ENCODE peak calls at places on chromosomes 2 and 18, in ten cellular contexts. I is breast epithelium; F is spleen; N is ovary; U is IMR-90; G is effector memory CD4-positive, alpha-beta T cell; D is small intestine; T is SK-N-SH; V is fibroblast of lung; H is adipocyte. S is an unnamed sample. For H3K4me1, the result is how much of the 10 kb centered on the place peaks cover.

GRCh38 chr2:104447831-104448434 is 406.0 kb upstream of the POU3F3 start:
- DNase-seq in I (no peak), F (no peak), N (no peak), U (no peak), G (no peak), D (no peak), T (no peak), V (no peak), H (no peak), S (no peak)

GRCh38 chr2:185618630-185619029 is 120.0 kb upstream of the FSIP2 start:
- DNase-seq in I (no peak), F (no peak), N (no peak), U (no peak), G (no peak), D (no peak), T (no peak), V (peak), H (peak), S (no peak)

GRCh38 chr18:47877892-47878291 is 52.6 kb downstream of the SMAD2 start:
- DNase-seq in I (no peak), F (no peak), N (no peak), U (peak), G (no peak), D (no peak), T (no peak), V (peak), H (peak), S (no peak)

GRCh38 chr18:29271496-29271895 is 1094.6 kb upstream of the CDH2 start:
- DNase-seq in I (no peak), F (no peak), N (no peak), U (peak), G (no peak), D (no peak), T (no peak), V (peak), H (peak), S (no peak)

GRCh38 chr2:14967739-14968138 is 335.2 kb downstream of the LRATD1 start:
- DNase-seq in I (no peak), F (no peak), N (no peak), U (no peak), G (no peak), D (no peak), T (no peak), V (no peak), H (no peak), S (no peak)

GRCh38 chr2:9102861-9103662 is 99.6 kb upstream of the MBOAT2 start:
- DNase-seq in I (no peak), F (no peak), N (peak), U (no peak), G (no peak), D (peak), T (peak), V (peak), H (no peak), S (no peak)

GRCh38 chr2:232438951-232439757 is 16.8 kb upstream of the ALPI start:
- DNase-seq in I (peak), F (peak), N (no peak), U (no peak), G (peak), D (no peak), T (peak), V (no peak), H (peak), S (peak)

GRCh38 chr2:97747716-97748115 is 34.3 kb downstream of the ZAP70 start:
- DNase-seq in I (no peak), F (no peak), N (no peak), U (no peak), G (no peak), D (no peak), T (no peak), V (peak), H (no peak), S (no peak)

GRCh38 chr2:201171259-201171814 is 11.6 kb upstream of the CASP10 start:
- DNase-seq in I (no peak), F (no peak), N (no peak), U (no peak), G (no peak), D (no peak), T (no peak), V (no peak), H (no peak), S (no peak)

GRCh38 chr2:226649871-226650660 is 149.6 kb downstream of the IRS1 start:
- DNase-seq in I (peak), F (peak), N (peak), U (peak), G (peak), D (peak), T (no peak), V (peak), H (peak), S (no peak)

GRCh38 chr18:53790817-53791216 is 433.7 kb downstream of the MBD2 start:
- DNase-seq in I (no peak), F (no peak), N (no peak), U (no peak), G (no peak), D (no peak), T (no peak), V (peak), H (peak), S (no peak)

GRCh38 chr2:181678033-181678586 is 2.2 kb downstream of the NEUROD1 start:
- DNase-seq in I (peak), F (peak), N (no peak), U (peak), G (peak), D (peak), T (no peak), V (peak), H (peak), S (peak)

GRCh38 chr2:121605820-121606733 is 43.2 kb downstream of the CLASP1 start:
- DNase-seq in I (no peak), F (no peak), N (no peak), U (peak), G (no peak), D (no peak), T (peak), V (no peak), H (no peak), S (no peak)

GRCh38 chr2:231395188-231396057 is at the start of gene B3GNT7:
- DNase-seq in I (no peak), F (no peak), N (peak), U (no peak), G (no peak), D (peak), T (peak), V (no peak), H (peak), S (no peak)

GRCh38 chr2:38497670-38498037 is 105.1 kb downstream of the HNRNPLL start:
- DNase-seq in I (no peak), F (no peak), N (no peak), U (no peak), G (no peak), D (no peak), T (no peak), V (no peak), H (no peak), S (no peak)

GRCh38 chr2:235610696-235611257 is 116.9 kb downstream of the AGAP1 start:
- DNase-seq in I (no peak), F (no peak), N (no peak), U (no peak), G (no peak), D (no peak), T (no peak), V (no peak), H (no peak), S (no peak)

GRCh38 chr2:73268368-73268830 is 15.9 kb downstream of the FBXO41 start:
- DNase-seq in I (no peak), F (no peak), N (no peak), U (no peak), G (no peak), D (no peak), T (no peak), V (no peak), H (no peak), S (no peak)

GRCh38 chr2:170249761-170250160 is 71.8 kb downstream of the MYO3B start:
- DNase-seq in I (no peak), F (no peak), N (no peak), U (no peak), G (no peak), D (no peak), T (no peak), V (no peak), H (no peak), S (no peak)

GRCh38 chr2:196939381-196939780 is 12.9 kb upstream of the PGAP1 start:
- DNase-seq in I (no peak), F (no peak), N (no peak), U (peak), G (no peak), D (no peak), T (no peak), V (peak), H (peak), S (no peak)

GRCh38 chr2:9021563-9022211 is 18.2 kb upstream of the MBOAT2 start:
- DNase-seq in I (no peak), F (no peak), N (no peak), U (no peak), G (no peak), D (no peak), T (no peak), V (no peak), H (no peak), S (no peak)

GRCh38 chr2:151721161-151721560 is 13.1 kb downstream of the NEB start:
- DNase-seq in I (no peak), F (no peak), N (no peak), U (no peak), G (no peak), D (no peak), T (no peak), V (no peak), H (no peak), S (no peak)

GRCh38 chr18:35522130-35522959 is 24.6 kb upstream of the INO80C start:
- DNase-seq in I (no peak), F (no peak), N (no peak), U (no peak), G (no peak), D (no peak), T (no peak), V (no peak), H (no peak), S (no peak)

GRCh38 chr2:191636235-191636543 is 41.7 kb upstream of the NABP1 start:
- DNase-seq in I (no peak), F (no peak), N (no peak), U (peak), G (no peak), D (no peak), T (no peak), V (peak), H (peak), S (peak)

GRCh38 chr18:7754725-7755181 is 187.6 kb downstream of the PTPRM start:
- DNase-seq in I (no peak), F (no peak), N (no peak), U (peak), G (no peak), D (peak), T (no peak), V (no peak), H (no peak), S (peak)

GRCh38 chr2:236675051-236675450 is 105.4 kb downstream of the ACKR3 start:
- DNase-seq in I (no peak), F (no peak), N (no peak), U (peak), G (no peak), D (no peak), T (no peak), V (peak), H (peak), S (peak)

GRCh38 chr2:75640621-75641121 is 5.9 kb upstream of the MRPL19 start:
- DNase-seq in I (peak), F (peak), N (peak), U (peak), G (peak), D (peak), T (peak), V (peak), H (peak), S (peak)

GRCh38 chr2:168978461-168978861 is 52.7 kb downstream of the ABCB11 start:
- DNase-seq in I (no peak), F (no peak), N (no peak), U (no peak), G (no peak), D (no peak), T (no peak), V (peak), H (no peak), S (no peak)

GRCh38 chr18:35415511-35416427 is 38.6 kb upstream of the ZNF396 start:
- DNase-seq in I (no peak), F (no peak), N (no peak), U (peak), G (no peak), D (no peak), T (no peak), V (peak), H (peak), S (no peak)

GRCh38 chr2:80706951-80707350 is 402.4 kb upstream of the LRRTM1 start:
- DNase-seq in I (no peak), F (no peak), N (no peak), U (peak), G (no peak), D (no peak), T (no peak), V (no peak), H (no peak), S (no peak)

GRCh38 chr2:10721344-10722251 is at the start of gene ATP6V1C2:
- DNase-seq in I (no peak), F (peak), N (no peak), U (no peak), G (no peak), D (peak), T (peak), V (no peak), H (peak), S (peak)

GRCh38 chr2:219279916-219280516 is 850 bp downstream of the DNAJB2 start:
- DNase-seq in I (no peak), F (no peak), N (no peak), U (no peak), G (no peak), D (no peak), T (no peak), V (no peak), H (no peak), S (no peak)

GRCh38 chr2:201357216-201357615 is at the start of gene FLACC1:
- DNase-seq in I (no peak), F (no peak), N (no peak), U (peak), G (no peak), D (peak), T (peak), V (peak), H (peak), S (peak)

DNA sequence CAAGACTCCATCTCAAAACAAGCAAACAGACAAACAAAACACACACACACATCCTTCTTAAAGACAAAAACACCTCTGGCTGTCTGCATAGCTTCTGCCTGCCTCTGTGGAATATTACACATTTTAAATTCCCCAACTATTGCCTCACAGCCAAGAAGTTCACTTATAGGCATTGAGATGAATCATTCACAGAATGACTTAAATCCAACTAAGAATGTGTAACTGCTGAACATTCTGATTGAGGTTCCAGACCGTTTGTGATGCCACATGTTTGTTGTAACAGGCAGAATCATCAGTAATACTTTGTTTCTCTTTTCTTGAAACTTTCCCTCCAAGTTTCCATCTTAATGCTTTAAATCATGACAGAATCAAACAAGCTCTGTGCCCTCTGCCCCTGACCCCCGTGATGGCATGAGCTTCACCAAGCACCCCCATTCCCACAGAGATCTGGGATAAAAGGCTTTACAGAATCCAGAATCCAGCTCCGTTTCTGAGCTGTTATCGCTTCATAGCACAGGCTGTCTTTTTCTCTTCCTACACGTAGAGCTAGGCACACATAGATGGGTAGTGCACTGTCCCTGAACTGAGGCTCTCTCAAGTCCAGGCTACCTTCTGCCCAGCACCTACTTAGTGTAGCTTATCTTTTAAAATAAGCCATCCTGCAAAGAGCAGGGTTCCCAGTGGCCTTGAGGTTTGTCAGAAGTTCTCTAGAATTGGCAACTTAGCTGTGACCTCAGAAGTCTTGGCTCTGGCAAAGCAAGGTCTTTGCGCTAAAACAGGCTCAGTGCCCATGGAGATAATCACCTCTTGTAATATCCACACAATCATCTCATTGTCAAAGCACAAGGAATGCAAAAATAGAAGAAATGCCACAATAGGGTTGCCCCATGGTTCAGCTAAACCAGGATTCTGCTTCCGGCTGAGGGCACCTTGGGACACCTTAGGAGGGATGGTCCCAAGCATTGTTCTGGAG is 32.9 kb downstream of the EPAS1 start:
- DNase-seq in I (no peak), F (no peak), N (no peak), U (peak), G (no peak), D (no peak), T (no peak), V (peak), H (peak), S (peak)
- H3K4me3 ChIP-seq in I (no peak), F (no peak), N (no peak), U (no peak), G (no peak), D (no peak), T (no peak), V (no peak), H (peak), S (no peak)

GRCh38 chr2:65056990-65057375 is 767 bp downstream of the CEP68 start:
- DNase-seq in I (no peak), F (no peak), N (no peak), U (no peak), G (no peak), D (no peak), T (no peak), V (no peak), H (no peak), S (no peak)
- H3K4me1 ChIP-seq in I (under half), F (half or more), N (under half), U (under half), G (under half), D (under half), T (under half), V (under half), H (under half), S (under half)

GRCh38 chr2:12045864-12046291 is 299.4 kb downstream of the LPIN1 start:
- DNase-seq in I (no peak), F (no peak), N (no peak), U (no peak), G (no peak), D (no peak), T (no peak), V (no peak), H (no peak), S (no peak)
- H3K4me3 ChIP-seq in I (no peak), F (no peak), N (no peak), U (no peak), G (no peak), D (no peak), T (no peak), V (no peak), H (peak), S (no peak)

DNA sequence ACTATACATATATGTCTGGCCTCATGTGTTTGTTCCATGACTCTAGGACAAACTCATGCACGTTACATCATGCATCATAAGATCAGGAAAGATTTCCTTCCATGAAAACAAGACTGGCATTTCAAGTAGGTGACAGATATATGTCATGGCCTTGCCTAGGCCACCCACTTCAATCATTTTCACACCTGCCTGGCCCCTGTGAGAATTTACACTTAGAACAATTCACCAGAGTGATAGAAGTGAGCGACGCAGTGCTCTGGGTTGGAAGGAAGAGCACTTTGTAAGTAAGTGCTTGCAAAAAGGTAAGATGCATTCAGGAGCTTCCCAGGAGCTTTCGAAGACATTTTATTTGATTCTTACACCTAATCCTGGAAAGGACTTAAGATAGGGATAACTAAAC is 39.5 kb downstream of the TMEM163 start:
- DNase-seq in I (no peak), F (no peak), N (no peak), U (no peak), G (no peak), D (no peak), T (no peak), V (no peak), H (no peak), S (no peak)
- H3K4me1 ChIP-seq in I (under half), F (under half), N (under half), U (under half), G (under half), D (under half), T (under half), V (under half), H (under half), S (half or more)

S was measured in cardiac muscle cell.